ENCODE peak calls at places on chromosomes 5 and 9, in five cellular contexts. G, V, U, B and Q are unnamed samples.

GRCh38 chr5:126527158-126527557 is 67.9 kb downstream of the ALDH7A1 start:
- DNase-seq in G (no peak), V (no peak), U (no peak), B (no peak), Q (no peak)

GRCh38 chr5:66713998-66714397 is 117.8 kb downstream of the MAST4 start:
- DNase-seq in G (no peak), V (no peak), U (no peak), B (no peak), Q (no peak)

GRCh38 chr9:95024097-95024671 is 293.3 kb downstream of the FANCC start:
- DNase-seq in G (no peak), V (no peak), U (peak), B (no peak), Q (peak)

GRCh38 chr5:83472213-83472507 is 616 bp downstream of the VCAN start:
- DNase-seq in G (no peak), V (peak), U (no peak), B (no peak), Q (no peak)

GRCh38 chr5:172765766-172766286 is 5.2 kb downstream of the DUSP1 start:
- DNase-seq in G (no peak), V (no peak), U (no peak), B (peak), Q (no peak)

GRCh38 chr5:51618234-51618633 is 235.0 kb downstream of the ISL1 start:
- DNase-seq in G (no peak), V (no peak), U (no peak), B (no peak), Q (no peak)

GRCh38 chr5:34833991-34834793 is 4.8 kb upstream of the TTC23L start:
- DNase-seq in G (no peak), V (no peak), U (no peak), B (no peak), Q (no peak)

GRCh38 chr5:145991044-145991575 is 54.7 kb downstream of the SH3RF2 start:
- DNase-seq in G (no peak), V (no peak), U (no peak), B (no peak), Q (no peak)

GRCh38 chr9:136996361-136997281 is at the start of gene CLIC3:
- DNase-seq in G (no peak), V (peak), U (no peak), B (no peak), Q (no peak)

GRCh38 chr5:176675676-176676360 is 28.5 kb downstream of the TSPAN17 start:
- DNase-seq in G (no peak), V (peak), U (no peak), B (no peak), Q (no peak)

GRCh38 chr5:96726802-96727201 is 64.6 kb downstream of the CAST start:
- DNase-seq in G (no peak), V (no peak), U (no peak), B (no peak), Q (no peak)

GRCh38 chr5:177109810-177110209 is 23.1 kb downstream of the FGFR4 start:
- DNase-seq in G (no peak), V (no peak), U (no peak), B (no peak), Q (no peak)

GRCh38 chr5:41413067-41413466 is 97.3 kb downstream of the PLCXD3 start:
- DNase-seq in G (no peak), V (no peak), U (no peak), B (no peak), Q (no peak)

GRCh38 chr9:35814106-35814840 is 569 bp downstream of the HINT2 start:
- DNase-seq in G (no peak), V (peak), U (peak), B (no peak), Q (peak)

GRCh38 chr9:88169700-88170099 is 31.4 kb upstream of the SPATA31C2 start:
- DNase-seq in G (no peak), V (no peak), U (no peak), B (no peak), Q (no peak)

GRCh38 chr9:99998266-99998665 is 91.8 kb downstream of the STX17 start:
- DNase-seq in G (no peak), V (no peak), U (no peak), B (no peak), Q (peak)

GRCh38 chr9:116100711-116101111 is 52.9 kb upstream of the PAPPA start:
- DNase-seq in G (no peak), V (no peak), U (no peak), B (no peak), Q (no peak)

GRCh38 chr9:120783611-120784047 is 9.6 kb downstream of the FBXW2 start:
- DNase-seq in G (no peak), V (no peak), U (no peak), B (peak), Q (no peak)

GRCh38 chr9:89564257-89564878 is 40.4 kb upstream of the GADD45G start:
- DNase-seq in G (peak), V (peak), U (peak), B (no peak), Q (no peak)

GRCh38 chr9:76215066-76215465 is 179.2 kb downstream of the RFK start:
- DNase-seq in G (no peak), V (no peak), U (no peak), B (peak), Q (no peak)

GRCh38 chr5:127351418-127351817 is 60.8 kb downstream of the MEGF10 start:
- DNase-seq in G (no peak), V (no peak), U (no peak), B (no peak), Q (no peak)

GRCh38 chr9:136218673-136219072 is 13.7 kb upstream of the LHX3 start:
- DNase-seq in G (no peak), V (no peak), U (no peak), B (no peak), Q (no peak)

GRCh38 chr5:78899922-78900362 is 85.2 kb downstream of the ARSB start:
- DNase-seq in G (no peak), V (peak), U (no peak), B (no peak), Q (peak)

GRCh38 chr5:32506251-32506661 is 61.7 kb upstream of the ZFR start:
- DNase-seq in G (no peak), V (no peak), U (peak), B (no peak), Q (no peak)

GRCh38 chr5:23026252-23027170 is 173.4 kb upstream of the CDH12 start:
- DNase-seq in G (no peak), V (no peak), U (no peak), B (no peak), Q (no peak)

GRCh38 chr9:13213337-13213736 is 66.2 kb downstream of the MPDZ start:
- DNase-seq in G (no peak), V (no peak), U (no peak), B (peak), Q (no peak)